ENCODE peak calls at places on chromosomes 4 and X, in eight cellular contexts. G, T, E, S, Z, K, M and V are unnamed samples.

GRCh38 chr4:88967883-88968316 is 89.1 kb downstream of the FAM13A start:
- DNase-seq in S (no peak), E (no peak), T (no peak), Z (no peak), G (no peak), K (no peak), M (no peak), V (no peak)

GRCh38 chr4:137390707-137391106 is 141.6 kb downstream of the PCDH18 start:
- DNase-seq in Z (no peak), M (no peak), T (no peak), G (no peak), E (no peak), K (no peak), S (no peak), V (no peak)

GRCh38 chr4:133146574-133147198 is 2.4 kb upstream of the PCDH10 start:
- DNase-seq in K (no peak), G (no peak), S (no peak), M (peak; percentile 88), E (peak; percentile 46), Z (no peak), T (no peak), V (no peak)

GRCh38 chr4:1500231-1500965 is 94.2 kb upstream of the NKX1-1 start:
- DNase-seq in G (no peak), T (no peak), Z (no peak), K (no peak), S (no peak), E (no peak), M (no peak), V (no peak)

GRCh38 chr4:67632492-67632891 is 68.5 kb downstream of the UBA6 start:
- DNase-seq in M (no peak), S (peak; percentile 22), Z (no peak), K (no peak), E (no peak), G (no peak), T (no peak), V (no peak)

GRCh38 chr4:89000844-89001360 is 56.1 kb downstream of the FAM13A start:
- DNase-seq in M (peak; percentile 72), E (peak; percentile 68), Z (no peak), K (no peak), T (no peak), S (no peak), G (no peak), V (no peak)

GRCh38 chr4:41361831-41362646 is 105.3 kb downstream of the UCHL1 start:
- DNase-seq in G (no peak), K (no peak), T (no peak), S (no peak), E (no peak), M (peak; percentile 47), Z (no peak), V (no peak)

GRCh38 chrX:24190500-24191156 is 41.1 kb downstream of the ZFX start:
- DNase-seq in K (no peak), M (no peak), S (no peak), Z (no peak), T (no peak), G (no peak), E (no peak), V (no peak)

GRCh38 chr4:5032825-5033224 is 13.6 kb upstream of the CYTL1 start:
- DNase-seq in T (no peak), G (no peak), S (no peak), M (no peak), Z (no peak), K (no peak), E (no peak), V (no peak)

GRCh38 chrX:147891886-147892285 is 19.8 kb upstream of the FMR1 start:
- DNase-seq in M (no peak), S (no peak), K (no peak), T (no peak), G (no peak), E (no peak), Z (no peak), V (no peak)

GRCh38 chrX:106939566-106939965 is 19.4 kb downstream of the CLDN2 start:
- DNase-seq in M (no peak), G (no peak), S (no peak), T (no peak), K (no peak), E (no peak), Z (no peak), V (no peak)

GRCh38 chr4:2436301-2436700 is 17.5 kb downstream of the CFAP99 start:
- DNase-seq in K (no peak), T (no peak), G (no peak), M (no peak), Z (no peak), S (no peak), E (peak; percentile 15), V (no peak)

GRCh38 chr4:83387922-83388676 is 53.5 kb upstream of the HPSE start:
- DNase-seq in E (peak; percentile 39), G (no peak), T (no peak), Z (no peak), M (no peak), S (no peak), K (no peak), V (no peak)

GRCh38 chr4:119027815-119028214 is 107.8 kb upstream of the MYOZ2 start:
- DNase-seq in G (no peak), K (no peak), E (no peak), S (no peak), T (no peak), M (no peak), Z (no peak), V (no peak)

GRCh38 chr4:55184600-55185523 is 59.5 kb upstream of the KDR start:
- DNase-seq in T (peak; percentile 38), Z (no peak), E (peak; percentile 62), K (peak; percentile 29), G (peak; percentile 64), S (no peak), M (no peak), V (peak; percentile 16)

GRCh38 chrX:3550160-3550765 is 163.2 kb downstream of the PRKX start:
- DNase-seq in Z (no peak), K (no peak), S (no peak), M (no peak), T (peak; percentile 9), G (no peak), E (peak; percentile 40), V (no peak)

GRCh38 chr4:119861731-119862130 is 204.9 kb downstream of the MAD2L1 start:
- DNase-seq in Z (no peak), G (no peak), T (no peak), E (no peak), S (no peak), K (no peak), M (no peak), V (no peak)

GRCh38 chr4:151688003-151688784 is 72.6 kb downstream of the GATB start:
- DNase-seq in S (no peak), M (peak; percentile 21), K (no peak), G (no peak), Z (no peak), T (no peak), E (no peak), V (no peak)

GRCh38 chr4:112626228-112626627 is 10.5 kb downstream of the ZGRF1 start:
- DNase-seq in K (no peak), S (no peak), G (no peak), T (no peak), Z (no peak), M (no peak), E (no peak), V (no peak)

GRCh38 chrX:129652565-129653169 is 2.1 kb downstream of the APLN start:
- DNase-seq in G (no peak), Z (no peak), M (no peak), E (no peak), S (no peak), T (no peak), K (no peak), V (no peak)

GRCh38 chrX:56793533-56794320 is 64.7 kb downstream of the NBDY start:
- DNase-seq in T (peak; percentile 3), K (peak; percentile 22), Z (no peak), E (no peak), G (no peak), M (peak; percentile 36), S (peak; percentile 18), V (no peak)

GRCh38 chr4:66331761-66332160 is 661.5 kb upstream of the EPHA5 start:
- DNase-seq in T (no peak), G (no peak), K (no peak), E (no peak), S (no peak), Z (no peak), M (no peak), V (no peak)

GRCh38 chr4:44928785-44929184 is 202.4 kb upstream of the GNPDA2 start:
- DNase-seq in T (no peak), Z (no peak), K (no peak), G (no peak), M (no peak), S (no peak), E (no peak), V (no peak)

GRCh38 chr4:24219171-24219570 is 329.3 kb upstream of the PPARGC1A start:
- DNase-seq in T (no peak), S (no peak), K (no peak), M (no peak), E (no peak), G (no peak), Z (no peak), V (peak; percentile 44)
- TF ChIP-seq POLR2A in T (no peak), S (no peak), K (no peak), M (no peak), E (no peak), G (no peak), Z (no peak), V (no peak)

GRCh38 chr4:102612824-102613366 is 111.7 kb downstream of the NFKB1 start:
- DNase-seq in G (no peak), T (no peak), E (no peak), Z (no peak), S (no peak), M (peak; percentile 56), K (no peak), V (no peak)
- TF ChIP-seq POLR2AphosphoS5 in G (no peak), T (no peak), E (no peak), Z (no peak), S (no peak), M (no peak), K (no peak), V (no peak)

GRCh38 chr4:145935253-145936141 is 3.1 kb downstream of the ZNF827 start:
- DNase-seq in M (peak; percentile 47), S (peak; percentile 34), T (peak; percentile 52), K (peak; percentile 31), G (no peak), E (peak; percentile 7), Z (peak; percentile 38), V (no peak)

GRCh38 chr4:145936142-145937020 is 2.2 kb downstream of the ZNF827 start:
- DNase-seq in G (no peak), S (peak; percentile 59), K (peak; percentile 63), M (peak; percentile 79), Z (peak; percentile 62), T (peak; percentile 75), E (peak; percentile 6), V (peak; percentile 58)

GRCh38 chr4:145937990-145938611 is 522 bp downstream of the ZNF827 start:
- DNase-seq in G (no peak), T (peak; percentile 28), Z (peak; percentile 29), S (no peak), M (peak; percentile 51), E (no peak), K (no peak), V (peak; percentile 10)

GRCh38 chr4:145938618-145939177 is at the start of gene ZNF827:
- DNase-seq in Z (no peak), K (peak; percentile 59), T (peak; percentile 78), G (peak; percentile 64), M (peak; percentile 76), S (peak; percentile 57), E (no peak), V (peak; percentile 57)

GRCh38 chr4:145937021-145937861 is 1.4 kb downstream of the ZNF827 start:
- DNase-seq in G (no peak), T (peak; percentile 81), K (peak; percentile 62), E (no peak), M (peak; percentile 56), S (peak; percentile 57), Z (peak; percentile 41), V (peak; percentile 58)
- TF ChIP-seq POLR2A in G (no peak), T (peak; percentile 72), K (no peak), E (no peak), M (peak; percentile 66), S (no peak), Z (peak; percentile 35), V (peak; percentile 54)

GRCh38 chrX:53714580-53715335 is 28.2 kb upstream of the HUWE1 start:
- DNase-seq in K (peak; percentile 66), G (peak; percentile 4), M (peak; percentile 8), T (peak; percentile 14), E (peak; percentile 4), Z (no peak), S (peak; percentile 70), V (peak; percentile 62)
- TF ChIP-seq POLR2AphosphoS5 in K (no peak), G (no peak), M (no peak), T (no peak), E (no peak), Z (peak; percentile 57), S (no peak), V (peak; percentile 21)